ENCODE peak calls at places on chromosomes 7 and 10, in six cellular contexts. One of them, this sample, is unnamed.

GRCh38 chr7:27155816-27156507 is 513 bp downstream of the HOXA7 start:
- DNase-seq in H9: peak; percentile 55
- DNase-seq in RWPE1: no peak
- DNase-seq in NCI-H2081: no peak
- DNase-seq in body of pancreas: peak; percentile 7
- DNase-seq in adrenal gland: peak; percentile 65
- DNase-seq in this sample: peak; percentile 32

GRCh38 chr10:117653170-117653515 is 110.6 kb downstream of the EMX2 start:
- DNase-seq in H9: no peak
- DNase-seq in RWPE1: peak; percentile 98
- DNase-seq in NCI-H2081: no peak
- DNase-seq in body of pancreas: no peak
- DNase-seq in adrenal gland: no peak
- DNase-seq in this sample: peak; percentile 57

GRCh38 chr7:138948403-138948802 is 32.8 kb downstream of the KIAA1549 start:
- DNase-seq in H9: no peak
- DNase-seq in RWPE1: no peak
- DNase-seq in NCI-H2081: no peak
- DNase-seq in body of pancreas: no peak
- DNase-seq in adrenal gland: no peak
- DNase-seq in this sample: no peak

GRCh38 chr10:99658622-99659030 is 683 bp upstream of the ENTPD7 start:
- DNase-seq in H9: peak; percentile 33
- DNase-seq in RWPE1: no peak
- DNase-seq in NCI-H2081: no peak
- DNase-seq in body of pancreas: peak; percentile 47
- DNase-seq in adrenal gland: peak; percentile 86
- DNase-seq in this sample: no peak

GRCh38 chr10:3336673-3337293 is 164.2 kb upstream of the PITRM1 start:
- DNase-seq in H9: no peak
- DNase-seq in RWPE1: no peak
- DNase-seq in NCI-H2081: no peak
- DNase-seq in body of pancreas: no peak
- DNase-seq in adrenal gland: no peak
- DNase-seq in this sample: no peak

GRCh38 chr7:107870427-107871000 is 20.5 kb upstream of the DLD start:
- DNase-seq in H9: no peak
- DNase-seq in RWPE1: no peak
- DNase-seq in NCI-H2081: no peak
- DNase-seq in body of pancreas: no peak
- DNase-seq in adrenal gland: no peak
- DNase-seq in this sample: no peak

GRCh38 chr10:111209666-111210065 is 132.8 kb downstream of the ADRA2A start:
- DNase-seq in H9: no peak
- DNase-seq in RWPE1: no peak
- DNase-seq in NCI-H2081: no peak
- DNase-seq in body of pancreas: no peak
- DNase-seq in adrenal gland: no peak
- DNase-seq in this sample: no peak

GRCh38 chr7:35037211-35037525 is at the start of gene DPY19L1:
- DNase-seq in H9: no peak
- DNase-seq in RWPE1: no peak
- DNase-seq in NCI-H2081: no peak
- DNase-seq in body of pancreas: no peak
- DNase-seq in adrenal gland: no peak
- DNase-seq in this sample: no peak

GRCh38 chr7:97002555-97003261 is 2.6 kb upstream of the DLX6 start:
- DNase-seq in H9: peak; percentile 33
- DNase-seq in RWPE1: no peak
- DNase-seq in NCI-H2081: no peak
- DNase-seq in body of pancreas: no peak
- DNase-seq in adrenal gland: no peak
- DNase-seq in this sample: no peak

GRCh38 chr7:152177696-152178404 is 152.4 kb downstream of the GALNT11 start:
- DNase-seq in H9: no peak
- DNase-seq in RWPE1: no peak
- DNase-seq in NCI-H2081: no peak
- DNase-seq in body of pancreas: no peak
- DNase-seq in adrenal gland: no peak
- DNase-seq in this sample: no peak

GRCh38 chr10:85599081-85599480 is 767.5 kb downstream of the GRID1 start:
- DNase-seq in H9: no peak
- DNase-seq in RWPE1: no peak
- DNase-seq in NCI-H2081: no peak
- DNase-seq in body of pancreas: no peak
- DNase-seq in adrenal gland: no peak
- DNase-seq in this sample: no peak

GRCh38 chr7:47328392-47329319 is 253.3 kb downstream of the TNS3 start:
- DNase-seq in H9: no peak
- DNase-seq in RWPE1: no peak
- DNase-seq in NCI-H2081: no peak
- DNase-seq in body of pancreas: peak; percentile 13
- DNase-seq in adrenal gland: no peak
- DNase-seq in this sample: no peak

GRCh38 chr7:21192662-21193061 is 235.2 kb upstream of the SP4 start:
- DNase-seq in H9: no peak
- DNase-seq in RWPE1: no peak
- DNase-seq in NCI-H2081: no peak
- DNase-seq in body of pancreas: no peak
- DNase-seq in adrenal gland: no peak
- DNase-seq in this sample: no peak

GRCh38 chr10:10039600-10039999 is 978.1 kb upstream of the CELF2 start:
- DNase-seq in H9: no peak
- DNase-seq in RWPE1: no peak
- DNase-seq in NCI-H2081: no peak
- DNase-seq in body of pancreas: no peak
- DNase-seq in adrenal gland: no peak
- DNase-seq in this sample: no peak

GRCh38 chr10:4543943-4544540 is 282.0 kb upstream of the AKR1E2 start:
- DNase-seq in H9: no peak
- DNase-seq in RWPE1: no peak
- DNase-seq in NCI-H2081: no peak
- DNase-seq in body of pancreas: no peak
- DNase-seq in adrenal gland: no peak
- DNase-seq in this sample: no peak

GRCh38 chr7:98372993-98373392 is 27.9 kb downstream of the BAIAP2L1 start:
- DNase-seq in H9: no peak
- DNase-seq in RWPE1: peak; percentile 76
- DNase-seq in NCI-H2081: no peak
- DNase-seq in body of pancreas: no peak
- DNase-seq in adrenal gland: no peak
- DNase-seq in this sample: no peak

GRCh38 chr10:73905256-73906018 is 5.5 kb upstream of the PLAU start:
- DNase-seq in H9: no peak
- DNase-seq in RWPE1: no peak
- DNase-seq in NCI-H2081: no peak
- DNase-seq in body of pancreas: no peak
- DNase-seq in adrenal gland: no peak
- DNase-seq in this sample: no peak

GRCh38 chr7:22654836-22655235 is 72.2 kb upstream of the IL6 start:
- DNase-seq in H9: no peak
- DNase-seq in RWPE1: no peak
- DNase-seq in NCI-H2081: no peak
- DNase-seq in body of pancreas: no peak
- DNase-seq in adrenal gland: no peak
- DNase-seq in this sample: no peak

GRCh38 chr10:72221278-72221677 is 5.2 kb upstream of the ASCC1 start:
- DNase-seq in H9: no peak
- DNase-seq in RWPE1: no peak
- DNase-seq in NCI-H2081: no peak
- DNase-seq in body of pancreas: no peak
- DNase-seq in adrenal gland: no peak
- DNase-seq in this sample: no peak

GRCh38 chr10:97596101-97597055 is 6.9 kb downstream of the C10orf62 start:
- DNase-seq in H9: no peak
- DNase-seq in RWPE1: peak; percentile 36
- DNase-seq in NCI-H2081: no peak
- DNase-seq in body of pancreas: no peak
- DNase-seq in adrenal gland: peak; percentile 90
- DNase-seq in this sample: peak; percentile 45

GRCh38 chr10:4807803-4808507 is 18.1 kb upstream of the AKR1E2 start:
- DNase-seq in H9: no peak
- DNase-seq in RWPE1: peak; percentile 69
- DNase-seq in NCI-H2081: no peak
- DNase-seq in body of pancreas: no peak
- DNase-seq in adrenal gland: no peak
- DNase-seq in this sample: no peak

This sample was measured in T1000.